ENCODE peak calls at places on chromosomes 1 and 21, in nine cellular contexts. B is adrenal gland; M is heart left ventricle; Y is SK-N-SH; Z is heart right ventricle; R is PC-3; V is Peyer's patch; F is CD8-positive, alpha-beta T cell; G is mucosa of descending colon. H is an unnamed sample.

GRCh38 chr1:243930822-243931671 is 81.0 kb upstream of the AKT3 start:
- DNase-seq in V (no peak), Y (no peak), F (no peak), B (no peak), M (no peak), G (no peak), R (no peak), Z (no peak), H (no peak)

GRCh38 chr1:47276850-47277249 is 37.1 kb downstream of the STIL start:
- DNase-seq in R (no peak), F (no peak), G (no peak), V (no peak), Z (no peak), Y (no peak), B (no peak), M (no peak), H (no peak)

GRCh38 chr1:118317836-118318614 is 133.0 kb upstream of the SPAG17 start:
- DNase-seq in Y (no peak), F (no peak), M (peak; percentile 61), Z (peak; percentile 11), V (no peak), R (no peak), B (no peak), G (no peak), H (peak; percentile 90)

GRCh38 chr21:30779269-30779668 is 24.0 kb upstream of the KRTAP21-1 start:
- DNase-seq in B (no peak), Y (no peak), G (no peak), R (no peak), M (no peak), F (no peak), Z (no peak), V (no peak), H (no peak)

GRCh38 chr1:218254296-218254918 is 30.7 kb upstream of the RRP15 start:
- DNase-seq in Y (no peak), Z (no peak), F (no peak), V (no peak), R (no peak), M (no peak), G (no peak), B (no peak), H (no peak)

GRCh38 chr21:30674312-30674711 is 31.6 kb downstream of the KRTAP20-3 start:
- DNase-seq in F (no peak), Y (no peak), R (no peak), Z (no peak), B (no peak), M (no peak), G (no peak), V (no peak), H (no peak)

GRCh38 chr1:234962340-234962989 is 166.2 kb downstream of the TOMM20 start:
- DNase-seq in B (no peak), F (no peak), V (peak; percentile 66), M (no peak), R (peak; percentile 81), Z (no peak), G (no peak), Y (peak; percentile 50), H (peak; percentile 67)

GRCh38 chr1:90045853-90046563 is 51.1 kb downstream of the ZNF326 start:
- DNase-seq in Z (no peak), V (no peak), B (no peak), F (no peak), Y (peak; percentile 39), G (no peak), M (no peak), R (peak; percentile 50), H (peak; percentile 23)

GRCh38 chr1:34060901-34061415 is 104.1 kb downstream of the CSMD2 start:
- DNase-seq in G (peak; percentile 43), Z (no peak), M (no peak), F (no peak), V (no peak), B (no peak), Y (no peak), R (no peak), H (no peak)

GRCh38 chr1:90924982-90925381 is 96.9 kb downstream of the ZNF644 start:
- DNase-seq in G (no peak), B (no peak), Y (no peak), Z (no peak), R (no peak), V (no peak), M (no peak), F (no peak), H (no peak)

GRCh38 chr1:9589719-9590157 is 1.0 kb downstream of the TMEM201 start:
- DNase-seq in G (no peak), V (no peak), M (no peak), B (no peak), R (peak; percentile 47), F (no peak), Y (no peak), Z (no peak), H (no peak)

GRCh38 chr1:46526013-46526688 is 25.3 kb downstream of the KNCN start:
- DNase-seq in G (no peak), B (no peak), M (peak; percentile 40), Y (no peak), Z (no peak), F (no peak), R (no peak), V (no peak), H (no peak)

GRCh38 chr1:30600706-30601105 is 122.7 kb downstream of the MATN1 start:
- DNase-seq in F (no peak), Z (no peak), Y (no peak), M (no peak), R (no peak), G (no peak), V (no peak), B (no peak), H (peak; percentile 22)

GRCh38 chr1:186315585-186315984 is 59.5 kb downstream of the TPR start:
- DNase-seq in Z (no peak), B (no peak), R (no peak), Y (no peak), V (no peak), M (no peak), F (no peak), G (no peak), H (no peak)

GRCh38 chr1:158180741-158181576 is at the start of gene CD1D:
- DNase-seq in G (peak; percentile 73), R (no peak), Z (peak; percentile 42), Y (no peak), F (no peak), M (peak; percentile 74), V (peak; percentile 58), B (peak; percentile 35), H (peak; percentile 18)

GRCh38 chr21:42047821-42048613 is 23.1 kb upstream of the UMODL1 start:
- DNase-seq in R (peak; percentile 58), V (no peak), G (peak; percentile 50), M (no peak), B (peak; percentile 91), F (no peak), Y (no peak), Z (no peak), H (no peak)

GRCh38 chr1:209246660-209247059 is 336.9 kb upstream of the CAMK1G start:
- DNase-seq in Y (no peak), M (no peak), Z (no peak), F (no peak), V (no peak), R (peak; percentile 98), G (no peak), B (no peak), H (no peak)

GRCh38 chr21:31880816-31881215 is 8.0 kb downstream of the HUNK start:
- DNase-seq in M (no peak), B (no peak), R (no peak), V (no peak), F (no peak), Z (no peak), G (no peak), Y (no peak), H (no peak)

GRCh38 chr1:214902636-214903320 is 179.8 kb upstream of the KCNK2 start:
- DNase-seq in Y (no peak), F (no peak), V (no peak), B (no peak), Z (no peak), M (no peak), G (no peak), R (peak; percentile 96), H (no peak)

GRCh38 chr21:17139696-17140095 is 373.1 kb upstream of the CXADR start:
- DNase-seq in Z (no peak), V (no peak), B (no peak), Y (no peak), F (no peak), G (no peak), R (no peak), M (no peak), H (no peak)

DNA sequence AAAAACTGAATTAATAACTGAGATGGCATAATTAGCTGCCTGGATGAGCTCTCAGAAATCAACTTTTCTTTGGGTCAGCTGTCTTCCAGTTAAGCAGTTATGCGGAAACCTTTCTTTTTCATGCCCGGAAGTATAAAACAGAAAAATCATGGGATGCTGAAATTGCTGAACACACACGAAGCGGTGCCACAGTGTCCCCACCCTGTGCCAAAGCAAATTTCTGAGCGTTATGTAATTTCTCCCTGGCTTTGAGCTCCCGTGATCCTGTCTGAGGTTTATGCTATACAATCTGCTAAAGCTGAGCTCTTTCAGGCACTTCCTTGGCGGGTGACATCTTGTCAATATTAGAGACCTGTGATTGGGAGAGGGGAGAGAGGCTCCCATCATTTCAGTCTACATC is 201.6 kb downstream of the ROR1 start:
- DNase-seq in F (no peak), V (no peak), G (no peak), Y (no peak), B (no peak), M (no peak), R (no peak), Z (no peak), H (no peak)
- H3K4me3 ChIP-seq in F (no peak overlapping the region), V (no peak overlapping the region), G (no peak overlapping the region), Y (no peak overlapping the region), B (no peak overlapping the region), M (no peak overlapping the region), R (no peak overlapping the region), Z (no peak overlapping the region), H (no peak overlapping the region)

DNA sequence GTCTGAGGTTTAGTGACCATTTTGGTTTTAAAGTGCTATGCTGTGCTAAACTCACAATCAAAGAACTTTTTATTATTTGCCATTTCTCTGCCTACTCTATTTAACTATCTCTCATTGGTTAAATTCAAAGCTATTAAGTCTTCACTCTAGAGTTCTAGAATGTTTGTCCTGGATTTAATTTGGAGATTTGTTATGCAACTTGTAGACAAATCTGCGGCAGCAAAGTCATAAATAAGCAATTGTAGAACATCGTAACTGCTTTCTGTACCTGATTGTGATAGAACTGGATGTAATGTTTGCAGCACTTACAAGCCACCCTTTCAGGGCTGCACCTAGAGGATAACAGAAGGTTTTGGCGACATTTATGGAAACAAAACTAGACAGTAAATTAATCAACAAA is 566.5 kb upstream of the ADGRL2 start:
- DNase-seq in Z (no peak), F (no peak), R (no peak), M (no peak), B (no peak), G (no peak), V (no peak), Y (no peak), H (no peak)
- H3K4me1 ChIP-seq in Z (peaks cover 3% of the 10 kb centered on the region), F (no peaks in the 10 kb centered on the region), R (no peaks in the 10 kb centered on the region), M (peaks cover 7% of the 10 kb centered on the region), B (peaks cover 27% of the 10 kb centered on the region), G (no peaks in the 10 kb centered on the region), V (no peaks in the 10 kb centered on the region), Y (peaks cover 27% of the 10 kb centered on the region), H (no peaks in the 10 kb centered on the region)

GRCh38 chr1:58401991-58402390 is 144.5 kb downstream of the OMA1 start:
- DNase-seq in V (no peak), Y (no peak), G (no peak), B (no peak), F (no peak), M (no peak), R (no peak), Z (peak; percentile 23), H (no peak)
- H3K4me3 ChIP-seq in V (no peak overlapping the region), Y (no peak overlapping the region), G (no peak overlapping the region), B (no peak overlapping the region), F (no peak overlapping the region), M (no peak overlapping the region), R (no peak overlapping the region), Z (no peak overlapping the region), H (no peak overlapping the region)

GRCh38 chr1:201724039-201724759 is 104.8 kb upstream of the IPO9 start:
- DNase-seq in R (no peak), Y (no peak), M (no peak), F (no peak), B (no peak), G (no peak), Z (peak; percentile 46), V (no peak), H (no peak)
- H3K4me1 ChIP-seq in R (no peaks in the 10 kb centered on the region), Y (peaks cover 23% of the 10 kb centered on the region), M (peaks cover 46% of the 10 kb centered on the region), F (no peaks in the 10 kb centered on the region), B (peaks cover 22% of the 10 kb centered on the region), G (peaks cover 9% of the 10 kb centered on the region), Z (peaks cover 33% of the 10 kb centered on the region), V (peaks cover 34% of the 10 kb centered on the region), H (peaks cover 17% of the 10 kb centered on the region)

H was measured in BE2C.